ENCODE peak calls at places on chromosomes 12 and 14, in seven cellular contexts. H is HCT116, E is WTC11, X is GM12878, N is H1, T is HepG2, F is K562. Y is an unnamed sample.

GRCh38 chr12:42612258-42612608 is 22.7 kb upstream of the PRICKLE1 start:
- DNase-seq in T (no peak), X (no peak), N (no peak), F (no peak), E (no peak), H (no peak), Y (no peak)

GRCh38 chr12:4224211-4224878 is 49.2 kb upstream of the CCND2 start:
- DNase-seq in T (no peak), E (no peak), F (no peak), H (no peak), X (no peak), N (peak; percentile 31), Y (no peak)

GRCh38 chr12:5309654-5310053 is 122.3 kb upstream of the NTF3 start:
- DNase-seq in N (no peak), H (no peak), X (no peak), F (no peak), T (no peak), E (no peak), Y (no peak)

GRCh38 chr14:40842816-40843215 is 763.9 kb upstream of the LRFN5 start:
- DNase-seq in H (no peak), F (no peak), T (no peak), N (no peak), X (no peak), E (no peak), Y (no peak)

GRCh38 chr14:74488788-74489397 is 4.2 kb downstream of the NPC2 start:
- DNase-seq in T (no peak), H (peak; percentile 60), X (no peak), E (no peak), F (no peak), N (no peak), Y (no peak)

GRCh38 chr12:68158427-68158826 is 1.1 kb downstream of the IFNG start:
- DNase-seq in F (peak; percentile 46), E (no peak), H (peak; percentile 40), X (no peak), T (no peak), N (no peak), Y (no peak)

GRCh38 chr12:51959211-51959610 is 7.7 kb downstream of the ACVR1B start:
- DNase-seq in N (no peak), E (no peak), H (no peak), F (no peak), X (no peak), T (no peak), Y (no peak)

GRCh38 chr12:3418609-3419469 is 72.2 kb upstream of the PRMT8 start:
- DNase-seq in E (no peak), X (no peak), F (no peak), H (no peak), T (no peak), N (no peak), Y (no peak)

GRCh38 chr14:74684444-74684843 is 28.4 kb downstream of the AREL1 start:
- DNase-seq in X (peak; percentile 36), H (no peak), E (no peak), F (no peak), T (no peak), N (no peak), Y (no peak)

GRCh38 chr12:46843811-46844210 is 18.0 kb upstream of the SLC38A4 start:
- DNase-seq in T (no peak), X (no peak), N (no peak), F (no peak), H (no peak), E (no peak), Y (no peak)

GRCh38 chr12:114863911-114864310 is 179.9 kb upstream of the TBX3 start:
- DNase-seq in T (no peak), H (no peak), X (no peak), N (no peak), E (no peak), F (no peak), Y (no peak)

GRCh38 chr12:67891566-67891965 is 97.7 kb upstream of the IFNG-AS1 start:
- DNase-seq in N (no peak), E (no peak), T (no peak), F (no peak), H (no peak), X (no peak), Y (no peak)

GRCh38 chr12:96343347-96343954 is 56.8 kb downstream of the CDK17 start:
- DNase-seq in E (no peak), H (no peak), N (no peak), T (no peak), F (no peak), X (peak; percentile 79), Y (no peak)

GRCh38 chr12:54371328-54372112 is 7.2 kb upstream of the GPR84 start:
- DNase-seq in F (no peak), X (no peak), E (no peak), H (no peak), N (no peak), T (no peak), Y (no peak)

GRCh38 chr12:25456474-25456873 is 96.6 kb downstream of the LMNTD1 start:
- DNase-seq in H (no peak), F (no peak), X (no peak), E (no peak), N (no peak), T (no peak), Y (no peak)

GRCh38 chr14:64733321-64733720 is 29.1 kb downstream of the PLEKHG3 start:
- DNase-seq in T (no peak), X (no peak), H (no peak), E (no peak), F (no peak), N (no peak), Y (no peak)

GRCh38 chr12:76685246-76685678 is 78.7 kb upstream of the ZDHHC17 start:
- DNase-seq in H (no peak), N (no peak), X (no peak), T (no peak), E (peak; percentile 29), F (no peak), Y (no peak)

GRCh38 chr12:39646963-39647362 is 27.4 kb upstream of the ABCD2 start:
- DNase-seq in T (no peak), F (no peak), X (no peak), N (no peak), H (no peak), E (no peak), Y (no peak)

GRCh38 chr12:104494137-104494815 is 37.5 kb downstream of the CHST11 start:
- DNase-seq in H (no peak), T (no peak), X (peak; percentile 57), N (no peak), F (peak; percentile 50), E (no peak), Y (no peak)

GRCh38 chr14:34538871-34539406 is 562 bp downstream of the EAPP start:
- DNase-seq in N (no peak), T (no peak), E (no peak), X (no peak), F (no peak), H (no peak), Y (no peak)

GRCh38 chr12:132604108-132605054 is 6.0 kb downstream of the LRCOL1 start:
- DNase-seq in X (no peak), E (no peak), H (no peak), N (no peak), F (no peak), T (no peak), Y (no peak)

GRCh38 chr14:74712499-74713394 is at the start of the genes AREL1 and FCF1:
- DNase-seq in F (peak; percentile 80), T (peak; percentile 90), X (peak; percentile 54), N (peak; percentile 86), H (peak; percentile 85), E (peak; percentile 79), Y (peak; percentile 93)

GRCh38 chr12:49440031-49440430 is 72.8 kb downstream of the SPATS2 start:
- DNase-seq in E (no peak), H (no peak), T (peak; percentile 43), F (no peak), N (no peak), X (no peak), Y (no peak)

GRCh38 chr12:113030875-113031525 is 25.5 kb upstream of the DTX1 start:
- DNase-seq in E (peak; percentile 41), T (peak; percentile 45), F (peak; percentile 22), X (no peak), H (peak; percentile 82), N (peak; percentile 51), Y (peak; percentile 48)
- TF ChIP-seq SP1 in E (no peak), T (no peak), F (no peak), X (no peak), H (no peak), N (no peak), Y (no peak)

DNA sequence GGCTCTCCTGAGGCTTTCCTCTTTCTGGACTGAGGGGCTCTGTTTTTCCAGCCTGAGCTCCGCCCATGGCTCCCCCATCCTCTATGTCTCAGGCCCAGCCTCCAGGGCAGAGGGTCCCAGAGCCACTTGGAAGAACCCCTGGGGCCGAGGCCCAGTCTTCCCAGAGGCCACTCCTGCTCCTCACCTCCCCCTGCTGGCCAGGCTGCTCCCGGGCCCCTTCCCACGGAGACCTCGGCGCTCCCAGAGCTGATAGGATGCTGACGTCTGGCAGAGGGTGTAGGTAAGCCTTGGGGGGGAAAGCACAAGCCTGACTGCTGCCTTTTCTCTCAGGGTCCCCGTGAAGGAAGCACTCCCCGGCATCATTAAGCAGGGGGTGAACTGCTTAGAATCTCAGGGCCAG is 51.4 kb downstream of the ERH start:
- DNase-seq in X (no peak), F (peak; percentile 62), N (peak; percentile 95), T (no peak), E (peak; percentile 91), H (no peak), Y (peak; percentile 78)
- TF ChIP-seq SP1 in X (no peak), F (no peak), N (no peak), T (no peak), E (no peak), H (no peak), Y (no peak)

GRCh38 chr12:6569312-6569711 is 1.2 kb upstream of the NOP2 start:
- DNase-seq in H (no peak), E (no peak), T (no peak), X (no peak), F (no peak), N (no peak), Y (no peak)
- TF ChIP-seq SP1 in H (no peak), E (no peak), T (no peak), X (no peak), F (no peak), N (no peak), Y (no peak)

DNA sequence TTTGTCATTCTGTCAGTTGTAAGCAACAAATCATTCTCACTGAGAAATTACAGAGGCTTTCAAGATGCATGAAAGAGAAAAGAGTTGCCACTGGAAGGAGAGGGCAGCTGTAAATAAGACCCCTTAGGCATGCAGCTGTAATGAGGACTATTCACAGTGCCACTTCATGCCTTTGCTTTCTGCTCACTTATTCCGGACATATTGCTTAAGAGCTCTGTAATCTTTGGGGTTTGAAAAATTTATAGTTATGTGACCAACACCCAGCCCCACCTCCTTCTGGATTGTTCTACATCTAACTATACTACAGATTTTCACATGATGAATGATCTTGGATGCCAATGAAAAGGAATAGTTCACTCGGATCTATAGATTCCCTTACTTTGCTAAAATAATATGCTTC is 194.8 kb upstream of the DCN start:
- DNase-seq in H (no peak), X (no peak), E (no peak), T (no peak), N (no peak), F (no peak), Y (no peak)
- TF ChIP-seq SP1 in H (no peak), X (no peak), E (no peak), T (no peak), N (no peak), F (no peak), Y (no peak)

DNA sequence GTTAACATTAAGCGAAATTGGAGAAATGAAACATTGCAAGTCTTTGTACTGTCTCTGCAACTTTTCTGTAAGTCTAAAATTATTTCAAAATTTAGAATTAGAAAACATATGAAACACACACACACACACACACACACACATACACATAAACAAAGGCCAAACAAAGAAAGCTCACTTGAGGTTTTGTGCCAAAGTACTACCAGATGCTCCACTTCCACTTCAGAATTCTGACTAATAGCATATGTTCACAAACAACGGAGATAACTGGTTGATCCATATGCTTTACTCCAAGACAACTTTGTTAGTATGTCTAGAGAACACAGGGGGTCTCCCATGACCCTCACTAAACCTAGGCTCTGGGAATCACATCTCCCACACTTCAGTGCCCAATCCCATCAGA is 133.8 kb upstream of the CLEC14A start:
- DNase-seq in F (no peak), T (no peak), N (no peak), H (no peak), X (no peak), E (no peak), Y (no peak)
- TF ChIP-seq SP1 in F (no peak), T (no peak), N (no peak), H (no peak), X (no peak), E (no peak), Y (no peak)